ENCODE peak calls at places on chromosomes 13 and 19, in four cellular contexts. W, T, J and A are unnamed samples.

GRCh38 chr19:4523306-4524110 is 5.2 kb upstream of the PLIN4 start:
- DNase-seq in J (no peak), T (no peak), W (peak), A (no peak)

GRCh38 chr19:53915000-53915399 is 5.9 kb downstream of the CACNG7 start:
- DNase-seq in W (no peak), J (no peak), T (no peak), A (no peak)

GRCh38 chr13:28451482-28452217 is 43.3 kb downstream of the FLT1 start:
- DNase-seq in T (no peak), W (no peak), J (no peak), A (no peak)

GRCh38 chr13:50388481-50388880 is 373.2 kb downstream of the KCNRG start:
- DNase-seq in W (no peak), J (no peak), T (no peak), A (no peak)

GRCh38 chr13:110653851-110654250 is 38.5 kb downstream of the NAXD start:
- DNase-seq in J (no peak), W (no peak), T (no peak), A (no peak)

GRCh38 chr13:42211704-42212103 is 60.2 kb upstream of the AKAP11 start:
- DNase-seq in J (no peak), W (no peak), T (no peak), A (no peak)

GRCh38 chr13:42345367-42345766 is 73.4 kb downstream of the AKAP11 start:
- DNase-seq in W (no peak), T (no peak), J (no peak), A (no peak)

GRCh38 chr13:74129500-74130144 is 4.6 kb downstream of the KLF12 start:
- DNase-seq in T (no peak), W (no peak), J (no peak), A (peak)

GRCh38 chr13:44523176-44524017 is 52.7 kb downstream of the TSC22D1 start:
- DNase-seq in T (no peak), W (no peak), J (no peak), A (no peak)

GRCh38 chr19:14085309-14085995 is at the start of gene C19orf67:
- DNase-seq in J (no peak), W (no peak), T (no peak), A (no peak)

GRCh38 chr19:13899912-13900584 is 5.9 kb downstream of the BRME1 start:
- DNase-seq in J (no peak), W (no peak), T (no peak), A (no peak)

GRCh38 chr19:41097302-41097701 is 9.1 kb downstream of the CYP2A13 start:
- DNase-seq in T (no peak), J (no peak), W (no peak), A (no peak)

GRCh38 chr13:45242070-45242469 is 41.2 kb upstream of the KCTD4 start:
- DNase-seq in W (no peak), J (no peak), T (no peak), A (no peak)

GRCh38 chr13:105971720-105972119 is 563.7 kb downstream of the EFNB2 start:
- DNase-seq in T (no peak), J (no peak), W (no peak), A (no peak)

GRCh38 chr19:29017788-29018187 is 195.2 kb downstream of the UQCRFS1 start:
- DNase-seq in J (no peak), T (no peak), W (no peak), A (no peak)

GRCh38 chr13:27264181-27264580 is 6.4 kb upstream of the RASL11A start:
- DNase-seq in W (no peak), J (no peak), T (no peak), A (no peak)

GRCh38 chr13:73625562-73626339 is 508.5 kb downstream of the KLF12 start:
- DNase-seq in W (no peak), T (no peak), J (no peak), A (no peak)

GRCh38 chr19:49338691-49339363 is 3.6 kb downstream of the CD37 start:
- DNase-seq in W (peak), J (no peak), T (no peak), A (no peak)

GRCh38 chr13:20980420-20980819 is 77.9 kb upstream of the XPO4 start:
- DNase-seq in W (no peak), T (no peak), J (no peak), A (no peak)

GRCh38 chr13:21799671-21800070 is 128.8 kb downstream of the FGF9 start:
- DNase-seq in J (no peak), T (no peak), W (no peak), A (no peak)

GRCh38 chr13:95087746-95088305 is 213.4 kb downstream of the ABCC4 start:
- DNase-seq in J (no peak), W (no peak), T (no peak), A (no peak)

GRCh38 chr19:7658219-7658686 is 10.6 kb upstream of the RETN start:
- DNase-seq in T (no peak), J (no peak), W (no peak), A (peak)

GRCh38 chr13:37490176-37490575 is 108.4 kb downstream of the POSTN start:
- DNase-seq in W (no peak), T (no peak), J (no peak), A (no peak)

GRCh38 chr19:39156230-39156890 is 30.8 kb downstream of the PAK4 start:
- DNase-seq in W (no peak), T (no peak), J (no peak), A (no peak)